ENCODE peak calls at places on chromosomes 7 and 10, in seven cellular contexts. V is foreskin fibroblast; G is heart left ventricle; E is left colon; C is occipital lobe; N is astrocyte of the hippocampus; W is stimulated activated CD4-positive, alpha-beta T cell treated with anti-CD3 and anti-CD28 coated beads, TNF-alpha, amount 100 ng/mL, for 48 hours. P is an unnamed sample.

GRCh38 chr10:35442006-35442405 is 105.7 kb downstream of the CCNY start:
- DNase-seq in V (peak), G (no peak), E (no peak), C (no peak), N (no peak), W (no peak), P (no peak)

GRCh38 chr10:129547583-129547982 is 80.5 kb downstream of the MGMT start:
- DNase-seq in V (no peak), G (no peak), E (no peak), C (no peak), N (peak), W (no peak), P (no peak)

GRCh38 chr10:96043895-96044580 is 655 bp downstream of the CCNJ start:
- DNase-seq in V (peak), G (peak), E (peak), C (peak), N (peak), W (no peak), P (no peak)

GRCh38 chr7:127892488-127893314 is 138.5 kb downstream of the LRRC4 start:
- DNase-seq in V (peak), G (no peak), E (no peak), C (no peak), N (no peak), W (no peak), P (no peak)

GRCh38 chr7:16028651-16029050 is 342.2 kb upstream of the MEOX2 start:
- DNase-seq in V (peak), G (no peak), E (no peak), C (no peak), N (no peak), W (no peak), P (no peak)

GRCh38 chr10:53904506-53905241 is 896.4 kb downstream of the PCDH15 start:
- DNase-seq in V (no peak), G (no peak), E (no peak), C (no peak), N (no peak), W (no peak), P (peak)

GRCh38 chr7:12572941-12573340 is 2.4 kb downstream of the SCIN start:
- DNase-seq in V (peak), G (no peak), E (no peak), C (no peak), N (no peak), W (no peak), P (no peak)

GRCh38 chr10:84659497-84660276 is 331.3 kb downstream of the CCSER2 start:
- DNase-seq in V (no peak), G (no peak), E (no peak), C (no peak), N (no peak), W (no peak), P (no peak)

GRCh38 chr7:107172318-107173032 is 3.7 kb downstream of the HBP1 start:
- DNase-seq in V (no peak), G (no peak), E (no peak), C (no peak), N (no peak), W (no peak), P (no peak)

GRCh38 chr7:17406756-17407155 is 108.3 kb downstream of the AHR start:
- DNase-seq in V (peak), G (no peak), E (no peak), C (no peak), N (no peak), W (no peak), P (no peak)

GRCh38 chr10:72692897-72693598 is 1.1 kb downstream of the MCU start:
- DNase-seq in V (peak), G (no peak), E (no peak), C (peak), N (peak), W (no peak), P (no peak)

GRCh38 chr10:132100556-132101349 is 35.0 kb downstream of the JAKMIP3 start:
- DNase-seq in V (no peak), G (peak), E (no peak), C (no peak), N (no peak), W (no peak), P (no peak)

GRCh38 chr7:40301486-40302065 is 166.8 kb downstream of the SUGCT start:
- DNase-seq in V (peak), G (no peak), E (no peak), C (no peak), N (peak), W (no peak), P (no peak)

GRCh38 chr10:59366310-59366709 is 4.0 kb upstream of the FAM13C start:
- DNase-seq in V (no peak), G (peak), E (no peak), C (no peak), N (no peak), W (no peak), P (no peak)

GRCh38 chr7:130699686-130700085 is 13.3 kb upstream of the TSGA13 start:
- DNase-seq in V (peak), G (no peak), E (no peak), C (no peak), N (no peak), W (no peak), P (no peak)

GRCh38 chr10:79346388-79347225 is 662 bp upstream of the PPIF start:
- DNase-seq in V (no peak), G (no peak), E (no peak), C (no peak), N (no peak), W (no peak), P (no peak)

GRCh38 chr10:13593560-13593959 is 6.8 kb downstream of the PRPF18 start:
- DNase-seq in V (peak), G (no peak), E (no peak), C (no peak), N (peak), W (no peak), P (no peak)

GRCh38 chr7:131557521-131558385 is 1.3 kb upstream of the PODXL start:
- DNase-seq in V (peak), G (peak), E (peak), C (no peak), N (peak), W (no peak), P (no peak)

GRCh38 chr7:43124388-43124787 is 11.9 kb downstream of the HECW1 start:
- DNase-seq in V (no peak), G (no peak), E (no peak), C (no peak), N (no peak), W (no peak), P (no peak)

GRCh38 chr7:137269240-137269639 is 74.3 kb downstream of the PTN start:
- DNase-seq in V (no peak), G (no peak), E (no peak), C (no peak), N (no peak), W (no peak), P (no peak)

GRCh38 chr7:7178906-7179305 is 3.4 kb upstream of the C1GALT1 start:
- DNase-seq in V (peak), G (no peak), E (no peak), C (no peak), N (no peak), W (no peak), P (peak)

GRCh38 chr7:26103541-26104070 is 48.4 kb upstream of the NFE2L3 start:
- DNase-seq in V (no peak), G (no peak), E (no peak), C (no peak), N (no peak), W (no peak), P (no peak)

GRCh38 chr7:2281556-2281955 is 32.7 kb downstream of the SNX8 start:
- DNase-seq in V (peak), G (peak), E (no peak), C (no peak), N (peak), W (no peak), P (no peak)

GRCh38 chr7:135976312-135977019 is 693 bp downstream of the MTPN start:
- DNase-seq in V (no peak), G (peak), E (peak), C (no peak), N (no peak), W (no peak), P (no peak)

GRCh38 chr10:126730856-126731612 is 60.5 kb upstream of the C10orf90 start:
- DNase-seq in V (no peak), G (no peak), E (no peak), C (no peak), N (no peak), W (no peak), P (peak)

GRCh38 chr7:151990567-151990966 is 34.3 kb downstream of the GALNTL5 start:
- DNase-seq in V (peak), G (no peak), E (no peak), C (no peak), N (peak), W (no peak), P (no peak)

GRCh38 chr7:57403601-57404342 is 46.2 kb upstream of the ZNF716 start:
- DNase-seq in V (no peak), G (peak), E (peak), C (no peak), N (no peak), W (no peak), P (no peak)

GRCh38 chr7:94908204-94909022 is 1.0 kb downstream of the PPP1R9A start:
- DNase-seq in V (peak), G (peak), E (peak), C (peak), N (peak), W (no peak), P (no peak)

GRCh38 chr7:106015586-106016218 is 52.6 kb downstream of the CDHR3 start:
- DNase-seq in V (peak), G (no peak), E (no peak), C (no peak), N (no peak), W (no peak), P (no peak)

GRCh38 chr7:13057462-13058200 is 370.2 kb downstream of the ARL4A start:
- DNase-seq in V (no peak), G (no peak), E (no peak), C (no peak), N (no peak), W (no peak), P (no peak)

GRCh38 chr7:106417273-106417902 is 132.6 kb upstream of the NAMPT start:
- DNase-seq in V (peak), G (no peak), E (no peak), C (no peak), N (no peak), W (no peak), P (peak)

GRCh38 chr7:158244873-158245723 is 342.5 kb downstream of the PTPRN2 start:
- DNase-seq in V (no peak), G (no peak), E (no peak), C (no peak), N (no peak), W (no peak), P (no peak)

GRCh38 chr10:125144693-125145623 is 15.4 kb downstream of the CTBP2 start:
- DNase-seq in V (peak), G (no peak), E (no peak), C (peak), N (peak), W (no peak), P (no peak)

GRCh38 chr7:148754912-148755311 is 56.2 kb downstream of the CUL1 start:
- DNase-seq in V (no peak), G (no peak), E (no peak), C (no peak), N (no peak), W (no peak), P (no peak)

GRCh38 chr7:128672927-128673517 is 930 bp downstream of the GARIN1A start:
- DNase-seq in V (peak), G (no peak), E (no peak), C (no peak), N (peak), W (no peak), P (no peak)

GRCh38 chr10:48639646-48640045 is 34.8 kb upstream of the ARHGAP22 start:
- DNase-seq in V (no peak), G (no peak), E (no peak), C (no peak), N (no peak), W (no peak), P (no peak)

GRCh38 chr10:61918140-61918539 is 16.6 kb downstream of the ARID5B start:
- DNase-seq in V (no peak), G (no peak), E (no peak), C (no peak), N (no peak), W (no peak), P (no peak)

P was measured in epithelial cell of prostate.